ENCODE peak calls at places on chromosomes 3 and 15, in five cellular contexts. O is activated naive CD8-positive, alpha-beta T cell treated with anti-CD3 and anti-CD28 coated beads for 36 hours; S is Daoy; F is Peyer's patch; I is activated CD8-positive, alpha-beta memory T cell treated with anti-CD3 and anti-CD28 coated beads for 48 hours. N is an unnamed sample.

GRCh38 chr15:65460948-65461347 is 38.2 kb upstream of the IGDCC4 start:
- DNase-seq in F (no peak), S (no peak), I (peak; percentile 3), O (peak; percentile 67), N (peak; percentile 65)

GRCh38 chr3:48560648-48561018 is 2.9 kb downstream of the UCN2 start:
- DNase-seq in I (no peak), F (no peak), S (no peak), O (no peak), N (no peak)

GRCh38 chr3:128490650-128491070 is 2.3 kb downstream of the GATA2 start:
- DNase-seq in F (no peak), I (no peak), S (no peak), O (no peak), N (peak; percentile 60)

GRCh38 chr3:32419766-32420137 is 28.1 kb downstream of the CMTM7 start:
- DNase-seq in S (no peak), F (no peak), O (no peak), I (no peak), N (no peak)

GRCh38 chr3:36597422-36597821 is 166.9 kb downstream of the DCLK3 start:
- DNase-seq in O (no peak), F (no peak), I (no peak), S (peak; percentile 9), N (no peak)

GRCh38 chr15:45790325-45790943 is 155.6 kb downstream of the SQOR start:
- DNase-seq in O (peak; percentile 2), I (no peak), S (peak; percentile 7), F (no peak), N (no peak)

GRCh38 chr3:150216041-150216811 is 191.9 kb upstream of the TSC22D2 start:
- DNase-seq in F (no peak), I (no peak), O (no peak), S (peak; percentile 68), N (no peak)

GRCh38 chr15:100771745-100772144 is 107.9 kb upstream of the ALDH1A3 start:
- DNase-seq in O (no peak), S (no peak), I (no peak), F (no peak), N (no peak)

GRCh38 chr15:41866263-41866703 is 27.6 kb downstream of the SPTBN5 start:
- DNase-seq in O (no peak), S (no peak), F (no peak), I (no peak), N (no peak)

GRCh38 chr3:18153571-18154173 is 271.5 kb downstream of the SATB1 start:
- DNase-seq in S (peak; percentile 46), O (no peak), I (no peak), F (no peak), N (no peak)

GRCh38 chr15:101091080-101092017 is 160.5 kb downstream of the CHSY1 start:
- DNase-seq in S (no peak), O (no peak), F (no peak), I (no peak), N (no peak)

GRCh38 chr15:71279757-71280141 is 164.5 kb downstream of the THSD4 start:
- DNase-seq in S (no peak), F (no peak), O (no peak), I (no peak), N (no peak)

N was measured in activated effector memory CD4-positive, alpha-beta T cell treated with anti-CD3 and anti-CD28 coated beads, Interleukin-2, amount 50 U/mL, for 16 hours.